ENCODE peak calls at places on chromosomes 13 and 19, in four cellular contexts. One of them, this sample, is unnamed.

GRCh38 chr13:45249662-45250061 is 48.8 kb upstream of the KCTD4 start:
- DNase-seq in A549: no peak
- DNase-seq in breast epithelium: no peak
- DNase-seq in cardiac fibroblast: no peak
- DNase-seq in this sample: no peak

GRCh38 chr13:34543836-34544235 is 398.2 kb upstream of the NBEA start:
- DNase-seq in A549: no peak
- DNase-seq in breast epithelium: no peak
- DNase-seq in cardiac fibroblast: no peak
- DNase-seq in this sample: no peak

GRCh38 chr13:36030670-36031331 is 100.4 kb downstream of the DCLK1 start:
- DNase-seq in A549: no peak
- DNase-seq in breast epithelium: no peak
- DNase-seq in cardiac fibroblast: peak
- DNase-seq in this sample: no peak

GRCh38 chr19:45643024-45643926 is 4.1 kb upstream of the EML2 start:
- DNase-seq in A549: peak
- DNase-seq in breast epithelium: peak
- DNase-seq in cardiac fibroblast: peak
- DNase-seq in this sample: peak

GRCh38 chr13:45325806-45326205 is 15.2 kb downstream of the TPT1 start:
- DNase-seq in A549: no peak
- DNase-seq in breast epithelium: no peak
- DNase-seq in cardiac fibroblast: peak
- DNase-seq in this sample: no peak

GRCh38 chr13:109315481-109315880 is 470.9 kb downstream of the IRS2 start:
- DNase-seq in A549: no peak
- DNase-seq in breast epithelium: no peak
- DNase-seq in cardiac fibroblast: no peak
- DNase-seq in this sample: no peak

GRCh38 chr19:4443188-4443587 is 14.4 kb downstream of the UBXN6 start:
- DNase-seq in A549: no peak
- DNase-seq in breast epithelium: no peak
- DNase-seq in cardiac fibroblast: no peak
- DNase-seq in this sample: no peak

GRCh38 chr19:16319466-16319865 is 5.2 kb upstream of the KLF2 start:
- DNase-seq in A549: no peak
- DNase-seq in breast epithelium: no peak
- DNase-seq in cardiac fibroblast: peak
- DNase-seq in this sample: no peak

GRCh38 chr19:50780753-50781480 is 9.3 kb upstream of the ACP4 start:
- DNase-seq in A549: no peak
- DNase-seq in breast epithelium: no peak
- DNase-seq in cardiac fibroblast: no peak
- DNase-seq in this sample: no peak

GRCh38 chr19:18001837-18002345 is 6.1 kb upstream of the ARRDC2 start:
- DNase-seq in A549: no peak
- DNase-seq in breast epithelium: no peak
- DNase-seq in cardiac fibroblast: no peak
- DNase-seq in this sample: no peak

GRCh38 chr13:20090349-20090748 is 70.5 kb downstream of the GJA3 start:
- DNase-seq in A549: peak
- DNase-seq in breast epithelium: no peak
- DNase-seq in cardiac fibroblast: no peak
- DNase-seq in this sample: no peak

GRCh38 chr13:90016688-90017087 is 1330.8 kb upstream of the MIR17HG start:
- DNase-seq in A549: no peak
- DNase-seq in breast epithelium: no peak
- DNase-seq in cardiac fibroblast: no peak
- DNase-seq in this sample: no peak

GRCh38 chr19:31286491-31286890 is 62.7 kb downstream of the TSHZ3 start:
- DNase-seq in A549: no peak
- DNase-seq in breast epithelium: no peak
- DNase-seq in cardiac fibroblast: no peak
- DNase-seq in this sample: no peak

GRCh38 chr13:55464222-55464621 is 1676.5 kb upstream of the PRR20A start:
- DNase-seq in A549: no peak
- DNase-seq in breast epithelium: no peak
- DNase-seq in cardiac fibroblast: no peak
- DNase-seq in this sample: no peak

GRCh38 chr13:45799451-45799850 is 52.1 kb downstream of the SIAH3 start:
- DNase-seq in A549: no peak
- DNase-seq in breast epithelium: no peak
- DNase-seq in cardiac fibroblast: no peak
- DNase-seq in this sample: no peak

GRCh38 chr13:57865600-57866294 is 234.2 kb downstream of the PCDH17 start:
- DNase-seq in A549: no peak
- DNase-seq in breast epithelium: no peak
- DNase-seq in cardiac fibroblast: peak
- DNase-seq in this sample: no peak

GRCh38 chr19:18789422-18789832 is 1.7 kb downstream of the COMP start:
- DNase-seq in A549: no peak
- DNase-seq in breast epithelium: no peak
- DNase-seq in cardiac fibroblast: no peak
- DNase-seq in this sample: no peak

DNA sequence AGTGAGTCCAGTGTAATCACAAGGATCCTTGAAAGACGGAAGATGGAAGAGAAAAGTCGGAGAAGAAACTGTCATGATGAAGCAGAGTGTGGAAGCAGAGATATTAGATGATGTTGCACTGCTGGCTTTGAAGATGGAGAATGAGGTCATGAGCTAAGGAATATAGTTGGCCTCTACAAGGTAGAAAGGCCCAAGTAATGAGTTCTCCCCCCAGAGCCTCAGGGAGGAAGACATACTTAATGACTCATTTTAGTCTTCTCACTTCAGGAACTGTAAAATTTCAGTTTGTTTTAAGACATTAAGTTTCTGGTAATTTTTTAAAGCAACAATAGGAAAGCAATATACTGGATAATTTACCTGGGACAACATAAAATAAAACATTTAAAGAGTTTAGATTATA is 1331.5 kb upstream of the PCDH20 start:
- DNase-seq in A549: no peak
- DNase-seq in breast epithelium: no peak
- DNase-seq in cardiac fibroblast: no peak
- DNase-seq in this sample: no peak
- H3K4me3 ChIP-seq in A549: no peak
- H3K4me3 ChIP-seq in breast epithelium: no peak
- H3K4me3 ChIP-seq in cardiac fibroblast: no peak
- H3K4me3 ChIP-seq in this sample: no peak

GRCh38 chr19:49363265-49364082 is at the start of gene DKKL1:
- DNase-seq in A549: peak
- DNase-seq in breast epithelium: peak
- DNase-seq in cardiac fibroblast: peak
- DNase-seq in this sample: peak
- TF ChIP-seq CTCF in A549: peak
- TF ChIP-seq CTCF in breast epithelium: no peak
- TF ChIP-seq CTCF in cardiac fibroblast: no peak
- TF ChIP-seq CTCF in this sample: no peak

GRCh38 chr13:28116736-28117135 is 16.4 kb upstream of the FLT3 start:
- DNase-seq in A549: no peak
- DNase-seq in breast epithelium: no peak
- DNase-seq in cardiac fibroblast: no peak
- DNase-seq in this sample: no peak

GRCh38 chr13:28120317-28120716 is 18.0 kb upstream of the PAN3 start:
- DNase-seq in A549: no peak
- DNase-seq in breast epithelium: no peak
- DNase-seq in cardiac fibroblast: no peak
- DNase-seq in this sample: no peak

GRCh38 chr13:28117689-28118377 is 17.5 kb upstream of the FLT3 start:
- DNase-seq in A549: no peak
- DNase-seq in breast epithelium: no peak
- DNase-seq in cardiac fibroblast: peak
- DNase-seq in this sample: no peak

GRCh38 chr13:28121224-28121623 is 17.1 kb upstream of the PAN3 start:
- DNase-seq in A549: no peak
- DNase-seq in breast epithelium: no peak
- DNase-seq in cardiac fibroblast: no peak
- DNase-seq in this sample: no peak
- H3K4me3 ChIP-seq in A549: no peak
- H3K4me3 ChIP-seq in breast epithelium: no peak
- H3K4me3 ChIP-seq in cardiac fibroblast: no peak
- H3K4me3 ChIP-seq in this sample: no peak

GRCh38 chr19:32674153-32674958 is 624 bp downstream of the ANKRD27 start:
- DNase-seq in A549: no peak
- DNase-seq in breast epithelium: no peak
- DNase-seq in cardiac fibroblast: no peak
- DNase-seq in this sample: no peak
- TF ChIP-seq CTCF in A549: no peak
- TF ChIP-seq CTCF in breast epithelium: no peak
- TF ChIP-seq CTCF in cardiac fibroblast: no peak
- TF ChIP-seq CTCF in this sample: no peak

DNA sequence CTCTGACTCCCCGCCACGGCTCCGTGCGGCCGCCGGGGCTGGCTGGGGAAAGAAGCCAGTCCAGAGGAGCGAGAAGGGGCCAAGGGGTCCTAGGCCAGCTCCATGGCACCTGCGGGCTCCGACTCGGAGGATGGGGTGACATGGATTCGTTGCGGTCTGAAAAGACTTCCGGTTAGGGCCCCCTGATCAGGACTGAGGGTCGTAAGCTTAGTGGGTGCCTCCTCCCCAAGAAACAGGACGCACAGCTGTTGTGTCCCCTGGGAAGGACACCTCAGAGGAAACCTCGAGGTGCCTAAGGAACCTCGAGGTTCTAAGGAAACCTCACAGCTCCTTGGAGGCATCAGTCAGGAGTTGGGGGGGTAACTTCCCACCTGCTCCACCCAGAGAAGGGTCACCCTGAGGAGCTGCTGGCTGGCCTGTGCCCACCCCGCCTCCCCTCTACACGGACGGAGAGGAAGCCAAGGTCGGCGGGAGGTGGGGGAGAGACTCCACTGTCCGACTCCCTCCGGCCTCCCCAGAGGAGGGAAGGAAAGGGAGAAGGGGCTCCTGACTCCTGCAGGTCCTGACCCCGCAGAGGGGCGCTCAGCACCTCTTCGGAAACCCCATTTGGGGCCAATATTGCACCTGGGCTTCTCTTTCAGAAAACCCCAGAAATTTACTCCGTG is 845 bp downstream of the ATP12A start:
- DNase-seq in A549: no peak
- DNase-seq in breast epithelium: no peak
- DNase-seq in cardiac fibroblast: no peak
- DNase-seq in this sample: no peak
- H3K4me3 ChIP-seq in A549: no peak
- H3K4me3 ChIP-seq in breast epithelium: peak
- H3K4me3 ChIP-seq in cardiac fibroblast: no peak
- H3K4me3 ChIP-seq in this sample: peak